ENCODE peak calls at places on chromosome 1, in five cellular contexts. D is germinal center; X is HEK293T; H is activated CD8-positive, alpha-beta T cell treated with anti-CD3 and anti-CD28 coated beads for 36 hours; Y is T-helper 22 cell. Z is an unnamed sample.

GRCh38 chr1:82411604-82412003 is 610.9 kb downstream of the ADGRL2 start:
- DNase-seq in D (no peak), X (no peak), H (no peak), Y (no peak), Z (no peak)

GRCh38 chr1:109769335-109770078 is 5.8 kb upstream of the EPS8L3 start:
- DNase-seq in D (no peak), X (no peak), H (no peak), Y (no peak), Z (no peak)

GRCh38 chr1:53546409-53547155 is 87.4 kb downstream of the DMRTB1 start:
- DNase-seq in D (no peak), X (no peak), H (no peak), Y (no peak), Z (peak)

GRCh38 chr1:9326596-9326995 is 33.9 kb downstream of the SPSB1 start:
- DNase-seq in D (no peak), X (no peak), H (no peak), Y (no peak), Z (no peak)

GRCh38 chr1:205343431-205344009 is 13.2 kb downstream of the KLHDC8A start:
- DNase-seq in D (no peak), X (no peak), H (peak), Y (no peak), Z (no peak)

GRCh38 chr1:230070321-230071208 is 3.5 kb downstream of the GALNT2 start:
- DNase-seq in D (no peak), X (no peak), H (no peak), Y (no peak), Z (no peak)

GRCh38 chr1:58789322-58789856 is 5.5 kb upstream of the JUN start:
- DNase-seq in D (no peak), X (no peak), H (no peak), Y (no peak), Z (no peak)

GRCh38 chr1:111463029-111463683 is 10.6 kb upstream of the C1orf162 start:
- DNase-seq in D (no peak), X (no peak), H (no peak), Y (no peak), Z (no peak)

GRCh38 chr1:150161747-150162581 is 12.2 kb downstream of the PLEKHO1 start:
- DNase-seq in D (peak), X (no peak), H (no peak), Y (no peak), Z (no peak)

GRCh38 chr1:193102662-193103061 is 2.6 kb downstream of the GLRX2 start:
- DNase-seq in D (no peak), X (no peak), H (no peak), Y (no peak), Z (no peak)